ENCODE peak calls at places on chromosomes 2 and 18, in seven cellular contexts. E, C, X, A, L, V and J are unnamed samples.
A peak's percentile ranks its signal among the peaks of the same experiment; 100 is the strongest.

GRCh38 chr2:18047896-18048657 is 169.6 kb downstream of the KCNS3 start:
- DNase-seq in A (peak; percentile 5), E (peak; percentile 92), C (peak; percentile 74), L (no peak), X (no peak), V (no peak), J (no peak)

GRCh38 chr2:6827516-6828298 is 38.0 kb downstream of the CMPK2 start:
- DNase-seq in L (no peak), C (no peak), A (no peak), X (no peak), V (no peak), E (peak; percentile 35), J (no peak)

GRCh38 chr18:79290876-79291275 is 104.9 kb upstream of the NFATC1 start:
- DNase-seq in L (no peak), E (no peak), C (no peak), V (no peak), A (no peak), X (no peak), J (no peak)

GRCh38 chr2:237870126-237870525 is 10.7 kb downstream of the RAMP1 start:
- DNase-seq in E (no peak), L (no peak), A (no peak), C (no peak), X (no peak), V (peak; percentile 39), J (no peak)

GRCh38 chr2:42101641-42102605 is 54.1 kb downstream of the PKDCC start:
- DNase-seq in X (peak; percentile 88), C (peak; percentile 86), A (no peak), V (peak; percentile 77), E (peak; percentile 92), L (peak; percentile 62), J (no peak)

GRCh38 chr2:145064476-145064875 is 544.6 kb upstream of the ZEB2 start:
- DNase-seq in C (no peak), V (no peak), L (no peak), E (no peak), X (no peak), A (no peak), J (no peak)

GRCh38 chr2:176096243-176096985 is 3.2 kb upstream of the HOXD12 start:
- DNase-seq in C (no peak), V (no peak), E (no peak), A (no peak), L (no peak), X (peak; percentile 40), J (no peak)

GRCh38 chr2:11753452-11753885 is 7.0 kb downstream of the LPIN1 start:
- DNase-seq in L (peak; percentile 65), X (peak; percentile 19), E (no peak), V (peak; percentile 77), C (no peak), A (no peak), J (no peak)

GRCh38 chr2:19861771-19862170 is 40.0 kb downstream of the TTC32 start:
- DNase-seq in X (peak; percentile 25), E (no peak), A (no peak), L (no peak), V (no peak), C (peak; percentile 33), J (no peak)

GRCh38 chr18:6951336-6952090 is 166.1 kb downstream of the LAMA1 start:
- DNase-seq in C (no peak), L (no peak), X (no peak), V (no peak), A (no peak), E (no peak), J (no peak)

GRCh38 chr2:113275556-113276215 is 3.0 kb downstream of the PAX8 start:
- DNase-seq in A (no peak), E (no peak), C (no peak), X (no peak), V (no peak), L (no peak), J (no peak)

GRCh38 chr18:79950440-79951341 is 762 bp downstream of the SLC66A2 start:
- DNase-seq in V (peak; percentile 62), A (peak; percentile 11), E (peak; percentile 37), C (peak; percentile 41), L (no peak), X (no peak), J (no peak)

GRCh38 chr2:227450921-227451654 is 20.9 kb upstream of the AGFG1 start:
- DNase-seq in V (no peak), X (no peak), C (peak; percentile 26), A (no peak), E (no peak), L (no peak), J (no peak)

GRCh38 chr2:102155703-102156515 is 13.4 kb downstream of the IL1R1 start:
- DNase-seq in E (no peak), X (no peak), L (no peak), C (peak; percentile 48), A (no peak), V (peak; percentile 85), J (no peak)

GRCh38 chr2:42328148-42328833 is 32.7 kb downstream of the COX7A2L start:
- DNase-seq in V (no peak), X (peak; percentile 57), C (peak; percentile 31), E (peak; percentile 33), L (peak; percentile 14), A (peak; percentile 34), J (peak; percentile 20)

GRCh38 chr2:20602803-20603202 is 48.1 kb downstream of the HS1BP3 start:
- DNase-seq in A (no peak), X (no peak), C (no peak), L (no peak), V (no peak), E (no peak), J (no peak)

GRCh38 chr2:11250400-11251277 is 93.8 kb downstream of the ROCK2 start:
- DNase-seq in A (no peak), L (no peak), E (peak; percentile 37), V (no peak), C (no peak), X (no peak), J (no peak)

GRCh38 chr2:71695235-71696120 is 242.1 kb downstream of the DYSF start:
- DNase-seq in X (no peak), L (no peak), A (no peak), E (no peak), C (no peak), V (no peak), J (no peak)

GRCh38 chr2:47653909-47654789 is 128.8 kb upstream of the MSH6 start:
- DNase-seq in C (no peak), L (no peak), X (no peak), V (no peak), E (no peak), A (no peak), J (no peak)

GRCh38 chr2:237459741-237460174 is 27.3 kb upstream of the MLPH start:
- DNase-seq in C (peak; percentile 63), L (no peak), X (peak; percentile 90), A (no peak), V (no peak), E (peak; percentile 85), J (no peak)

GRCh38 chr2:185433824-185434223 is 304.8 kb upstream of the FSIP2 start:
- DNase-seq in X (peak; percentile 81), C (no peak), A (no peak), E (peak; percentile 50), V (no peak), L (no peak), J (no peak)

GRCh38 chr2:201966691-201967388 is 66.8 kb upstream of the FZD7 start:
- DNase-seq in V (no peak), L (no peak), A (peak; percentile 88), X (no peak), C (no peak), E (no peak), J (peak; percentile 86)

GRCh38 chr2:238285653-238286082 is 2.7 kb downstream of the PER2 start:
- DNase-seq in E (peak; percentile 91), A (no peak), L (no peak), C (peak; percentile 93), X (peak; percentile 96), V (peak; percentile 90), J (no peak)

GRCh38 chr2:19864369-19864768 is 37.4 kb downstream of the TTC32 start:
- DNase-seq in C (no peak), E (no peak), V (no peak), X (no peak), L (no peak), A (peak; percentile 18), J (no peak)

GRCh38 chr2:226079677-226080076 is 680.2 kb downstream of the NYAP2 start:
- DNase-seq in V (no peak), E (peak; percentile 93), A (no peak), C (peak; percentile 47), L (no peak), X (peak; percentile 96), J (no peak)

GRCh38 chr2:169546756-169547155 is 26.9 kb downstream of the FASTKD1 start:
- DNase-seq in E (no peak), A (no peak), C (no peak), L (no peak), V (no peak), X (no peak), J (no peak)

GRCh38 chr2:75102011-75102410 is 97.3 kb downstream of the TACR1 start:
- DNase-seq in V (no peak), L (no peak), A (no peak), E (no peak), X (no peak), C (no peak), J (no peak)